ENCODE peak calls at places on chromosomes 5 and 9, in six cellular contexts. One of them, this sample, is unnamed.
A peak's percentile ranks its signal among the peaks of the same experiment; 100 is the strongest.

GRCh38 chr9:18857334-18857733 is 175.7 kb downstream of the SAXO1 start:
- DNase-seq in testis: no peak
- DNase-seq in OCI-LY7: no peak
- DNase-seq in H1: no peak
- DNase-seq in tibial artery: no peak
- DNase-seq in upper lobe of left lung: no peak
- DNase-seq in this sample: no peak

GRCh38 chr5:6377121-6377520 is 1.2 kb downstream of the MED10 start:
- DNase-seq in testis: peak; percentile 6
- DNase-seq in H1: no peak
- DNase-seq in tibial artery: no peak
- DNase-seq in upper lobe of left lung: no peak
- DNase-seq in OCI-LY7: no peak
- DNase-seq in this sample: no peak

GRCh38 chr9:4700932-4701331 is 21.6 kb downstream of the CDC37L1 start:
- DNase-seq in tibial artery: no peak
- DNase-seq in upper lobe of left lung: no peak
- DNase-seq in OCI-LY7: no peak
- DNase-seq in testis: no peak
- DNase-seq in H1: no peak
- DNase-seq in this sample: no peak

GRCh38 chr5:75046366-75047142 is 5.8 kb downstream of the GCNT4 start:
- DNase-seq in tibial artery: no peak
- DNase-seq in upper lobe of left lung: no peak
- DNase-seq in OCI-LY7: no peak
- DNase-seq in H1: no peak
- DNase-seq in testis: no peak
- DNase-seq in this sample: peak; percentile 63

GRCh38 chr5:149937610-149938009 is 7.0 kb downstream of the PDE6A start:
- DNase-seq in OCI-LY7: no peak
- DNase-seq in H1: no peak
- DNase-seq in testis: no peak
- DNase-seq in tibial artery: no peak
- DNase-seq in upper lobe of left lung: no peak
- DNase-seq in this sample: no peak

GRCh38 chr9:70924905-70925547 is 196.4 kb downstream of the TRPM3 start:
- DNase-seq in OCI-LY7: peak; percentile 47
- DNase-seq in H1: no peak
- DNase-seq in testis: peak; percentile 59
- DNase-seq in upper lobe of left lung: peak; percentile 47
- DNase-seq in tibial artery: peak; percentile 54
- DNase-seq in this sample: peak; percentile 93

GRCh38 chr9:22469928-22470544 is 23.4 kb downstream of the DMRTA1 start:
- DNase-seq in testis: peak; percentile 52
- DNase-seq in OCI-LY7: peak; percentile 88
- DNase-seq in H1: no peak
- DNase-seq in tibial artery: no peak
- DNase-seq in upper lobe of left lung: no peak
- DNase-seq in this sample: peak; percentile 29

GRCh38 chr5:172802585-172803176 is 31.4 kb upstream of the ERGIC1 start:
- DNase-seq in upper lobe of left lung: no peak
- DNase-seq in OCI-LY7: no peak
- DNase-seq in H1: no peak
- DNase-seq in testis: no peak
- DNase-seq in tibial artery: no peak
- DNase-seq in this sample: peak; percentile 70

GRCh38 chr5:41869150-41869738 is 981 bp downstream of the OXCT1 start:
- DNase-seq in testis: peak; percentile 35
- DNase-seq in upper lobe of left lung: no peak
- DNase-seq in OCI-LY7: peak; percentile 31
- DNase-seq in tibial artery: peak; percentile 73
- DNase-seq in H1: no peak
- DNase-seq in this sample: peak; percentile 43

GRCh38 chr9:125446581-125447094 is 185.0 kb downstream of the GAPVD1 start:
- DNase-seq in H1: no peak
- DNase-seq in upper lobe of left lung: no peak
- DNase-seq in tibial artery: no peak
- DNase-seq in OCI-LY7: peak; percentile 98
- DNase-seq in testis: no peak
- DNase-seq in this sample: no peak

GRCh38 chr9:128634651-128635262 is 21.9 kb downstream of the DYNC2I2 start:
- DNase-seq in testis: no peak
- DNase-seq in OCI-LY7: no peak
- DNase-seq in tibial artery: no peak
- DNase-seq in upper lobe of left lung: peak; percentile 32
- DNase-seq in H1: no peak
- DNase-seq in this sample: no peak

GRCh38 chr9:134556531-134557068 is 85.0 kb upstream of the COL5A1 start:
- DNase-seq in testis: no peak
- DNase-seq in OCI-LY7: no peak
- DNase-seq in tibial artery: no peak
- DNase-seq in upper lobe of left lung: no peak
- DNase-seq in H1: no peak
- DNase-seq in this sample: peak; percentile 82

GRCh38 chr5:10726179-10726912 is 34.7 kb downstream of the DAP start:
- DNase-seq in testis: no peak
- DNase-seq in tibial artery: no peak
- DNase-seq in H1: no peak
- DNase-seq in upper lobe of left lung: no peak
- DNase-seq in OCI-LY7: no peak
- DNase-seq in this sample: peak; percentile 24

GRCh38 chr5:21663082-21663481 is 1190.1 kb downstream of the CDH12 start:
- DNase-seq in OCI-LY7: no peak
- DNase-seq in testis: no peak
- DNase-seq in tibial artery: no peak
- DNase-seq in H1: peak; percentile 7
- DNase-seq in upper lobe of left lung: no peak
- DNase-seq in this sample: no peak

GRCh38 chr5:72280655-72281069 is 39.4 kb downstream of the MRPS27 start:
- DNase-seq in tibial artery: peak; percentile 24
- DNase-seq in upper lobe of left lung: no peak
- DNase-seq in testis: peak; percentile 40
- DNase-seq in H1: no peak
- DNase-seq in OCI-LY7: no peak
- DNase-seq in this sample: peak; percentile 14

GRCh38 chr9:27209034-27209433 is 87.9 kb downstream of the EQTN start:
- DNase-seq in upper lobe of left lung: no peak
- DNase-seq in OCI-LY7: no peak
- DNase-seq in testis: no peak
- DNase-seq in tibial artery: no peak
- DNase-seq in H1: no peak
- DNase-seq in this sample: no peak

GRCh38 chr9:87443006-87443405 is 54.7 kb upstream of the DAPK1 start:
- DNase-seq in upper lobe of left lung: no peak
- DNase-seq in H1: no peak
- DNase-seq in OCI-LY7: no peak
- DNase-seq in testis: no peak
- DNase-seq in tibial artery: no peak
- DNase-seq in this sample: no peak

GRCh38 chr5:150505041-150505511 is 2.9 kb upstream of the NDST1 start:
- DNase-seq in tibial artery: no peak
- DNase-seq in testis: no peak
- DNase-seq in H1: no peak
- DNase-seq in OCI-LY7: no peak
- DNase-seq in upper lobe of left lung: no peak
- DNase-seq in this sample: no peak

GRCh38 chr5:60541980-60542379 is 158.0 kb downstream of the DEPDC1B start:
- DNase-seq in testis: no peak
- DNase-seq in upper lobe of left lung: peak; percentile 31
- DNase-seq in OCI-LY7: no peak
- DNase-seq in H1: no peak
- DNase-seq in tibial artery: peak; percentile 49
- DNase-seq in this sample: no peak

GRCh38 chr9:79706512-79706911 is 134.7 kb downstream of the TLE4 start:
- DNase-seq in OCI-LY7: no peak
- DNase-seq in tibial artery: no peak
- DNase-seq in H1: no peak
- DNase-seq in upper lobe of left lung: no peak
- DNase-seq in testis: no peak
- DNase-seq in this sample: no peak

GRCh38 chr9:95507456-95508241 is 9.1 kb downstream of the PTCH1 start:
- DNase-seq in tibial artery: peak; percentile 64
- DNase-seq in OCI-LY7: peak; percentile 61
- DNase-seq in testis: peak; percentile 60
- DNase-seq in upper lobe of left lung: peak; percentile 43
- DNase-seq in H1: no peak
- DNase-seq in this sample: peak; percentile 68

GRCh38 chr5:133926960-133927615 is 41.3 kb downstream of the C5orf15 start:
- DNase-seq in tibial artery: no peak
- DNase-seq in H1: no peak
- DNase-seq in testis: no peak
- DNase-seq in OCI-LY7: no peak
- DNase-seq in upper lobe of left lung: no peak
- DNase-seq in this sample: peak; percentile 54

GRCh38 chr9:129547063-129547462 is 73.8 kb downstream of the C9orf50 start:
- DNase-seq in testis: no peak
- DNase-seq in tibial artery: no peak
- DNase-seq in OCI-LY7: no peak
- DNase-seq in upper lobe of left lung: no peak
- DNase-seq in H1: no peak
- DNase-seq in this sample: no peak

GRCh38 chr5:75265731-75266130 is 29.1 kb upstream of the ANKRD31 start:
- DNase-seq in testis: no peak
- DNase-seq in tibial artery: no peak
- DNase-seq in upper lobe of left lung: no peak
- DNase-seq in OCI-LY7: peak; percentile 2
- DNase-seq in H1: no peak
- DNase-seq in this sample: peak; percentile 55

GRCh38 chr5:56102885-56103284 is 108.1 kb upstream of the IL6ST start:
- DNase-seq in upper lobe of left lung: no peak
- DNase-seq in H1: no peak
- DNase-seq in tibial artery: no peak
- DNase-seq in testis: no peak
- DNase-seq in OCI-LY7: no peak
- DNase-seq in this sample: no peak

GRCh38 chr9:113626735-113627495 is 163.4 kb downstream of the RGS3 start:
- DNase-seq in upper lobe of left lung: no peak
- DNase-seq in OCI-LY7: no peak
- DNase-seq in tibial artery: peak; percentile 74
- DNase-seq in H1: no peak
- DNase-seq in testis: peak; percentile 78
- DNase-seq in this sample: no peak

GRCh38 chr9:113624721-113625120 is 161.2 kb downstream of the RGS3 start:
- DNase-seq in OCI-LY7: no peak
- DNase-seq in H1: no peak
- DNase-seq in testis: no peak
- DNase-seq in tibial artery: peak; percentile 18
- DNase-seq in upper lobe of left lung: no peak
- DNase-seq in this sample: no peak

GRCh38 chr9:113622600-113623400 is 159.3 kb downstream of the RGS3 start:
- DNase-seq in H1: peak; percentile 77
- DNase-seq in tibial artery: no peak
- DNase-seq in testis: no peak
- DNase-seq in OCI-LY7: peak; percentile 38
- DNase-seq in upper lobe of left lung: no peak
- DNase-seq in this sample: peak; percentile 55

GRCh38 chr9:113623851-113624485 is 160.4 kb downstream of the RGS3 start:
- DNase-seq in OCI-LY7: no peak
- DNase-seq in upper lobe of left lung: no peak
- DNase-seq in H1: no peak
- DNase-seq in testis: no peak
- DNase-seq in tibial artery: no peak
- DNase-seq in this sample: no peak

DNA sequence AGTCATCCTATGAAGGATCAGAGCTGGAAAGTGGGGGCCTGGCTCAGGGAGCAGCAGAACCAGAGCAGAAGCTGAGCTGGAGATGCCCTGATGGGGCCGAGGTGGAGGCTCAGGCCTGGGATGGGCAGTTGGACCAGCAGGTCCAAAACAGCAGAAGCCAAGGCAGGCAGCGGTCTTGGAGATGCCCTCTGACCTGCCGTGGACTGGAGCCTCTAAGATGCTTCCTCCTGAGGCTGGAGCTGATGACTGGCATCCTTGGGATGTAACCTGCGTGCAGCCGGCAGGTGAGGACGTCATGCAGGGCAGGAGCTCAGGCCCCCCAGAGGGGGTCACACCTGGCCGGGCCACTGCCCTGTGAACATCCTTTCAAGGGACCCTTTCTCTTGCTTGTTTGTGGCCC is 161.9 kb downstream of the RGS3 start:
- DNase-seq in testis: no peak
- DNase-seq in tibial artery: peak; percentile 14
- DNase-seq in OCI-LY7: no peak
- DNase-seq in H1: no peak
- DNase-seq in upper lobe of left lung: no peak
- DNase-seq in this sample: no peak
- H3K4me1 ChIP-seq in testis: peaks cover 17% of the 10 kb centered on the region
- H3K4me1 ChIP-seq in tibial artery: peaks cover 49% of the 10 kb centered on the region
- H3K4me1 ChIP-seq in OCI-LY7: peaks cover 10% of the 10 kb centered on the region
- H3K4me1 ChIP-seq in H1: peaks cover 6% of the 10 kb centered on the region
- H3K4me1 ChIP-seq in upper lobe of left lung: peaks cover 11% of the 10 kb centered on the region
- H3K4me1 ChIP-seq in this sample: peaks cover 38% of the 10 kb centered on the region

GRCh38 chr5:103148213-103148612 is 28.1 kb downstream of the PPIP5K2 start:
- DNase-seq in OCI-LY7: no peak
- DNase-seq in upper lobe of left lung: no peak
- DNase-seq in tibial artery: no peak
- DNase-seq in testis: no peak
- DNase-seq in H1: no peak
- DNase-seq in this sample: no peak
- TF ChIP-seq CTCF in OCI-LY7: no peak
- TF ChIP-seq CTCF in upper lobe of left lung: no peak
- TF ChIP-seq CTCF in tibial artery: no peak
- TF ChIP-seq CTCF in testis: no peak
- TF ChIP-seq CTCF in H1: no peak
- TF ChIP-seq CTCF in this sample: no peak

GRCh38 chr5:88688981-88689661 is 193.9 kb downstream of the MEF2C start:
- DNase-seq in H1: no peak
- DNase-seq in OCI-LY7: no peak
- DNase-seq in tibial artery: no peak
- DNase-seq in testis: no peak
- DNase-seq in upper lobe of left lung: no peak
- DNase-seq in this sample: no peak
- H3K4me1 ChIP-seq in H1: peaks cover 28% of the 10 kb centered on the region
- H3K4me1 ChIP-seq in OCI-LY7: no peaks in the 10 kb centered on the region
- H3K4me1 ChIP-seq in tibial artery: peaks cover 33% of the 10 kb centered on the region
- H3K4me1 ChIP-seq in testis: peaks cover 13% of the 10 kb centered on the region
- H3K4me1 ChIP-seq in upper lobe of left lung: peaks cover 25% of the 10 kb centered on the region
- H3K4me1 ChIP-seq in this sample: no peaks in the 10 kb centered on the region

DNA sequence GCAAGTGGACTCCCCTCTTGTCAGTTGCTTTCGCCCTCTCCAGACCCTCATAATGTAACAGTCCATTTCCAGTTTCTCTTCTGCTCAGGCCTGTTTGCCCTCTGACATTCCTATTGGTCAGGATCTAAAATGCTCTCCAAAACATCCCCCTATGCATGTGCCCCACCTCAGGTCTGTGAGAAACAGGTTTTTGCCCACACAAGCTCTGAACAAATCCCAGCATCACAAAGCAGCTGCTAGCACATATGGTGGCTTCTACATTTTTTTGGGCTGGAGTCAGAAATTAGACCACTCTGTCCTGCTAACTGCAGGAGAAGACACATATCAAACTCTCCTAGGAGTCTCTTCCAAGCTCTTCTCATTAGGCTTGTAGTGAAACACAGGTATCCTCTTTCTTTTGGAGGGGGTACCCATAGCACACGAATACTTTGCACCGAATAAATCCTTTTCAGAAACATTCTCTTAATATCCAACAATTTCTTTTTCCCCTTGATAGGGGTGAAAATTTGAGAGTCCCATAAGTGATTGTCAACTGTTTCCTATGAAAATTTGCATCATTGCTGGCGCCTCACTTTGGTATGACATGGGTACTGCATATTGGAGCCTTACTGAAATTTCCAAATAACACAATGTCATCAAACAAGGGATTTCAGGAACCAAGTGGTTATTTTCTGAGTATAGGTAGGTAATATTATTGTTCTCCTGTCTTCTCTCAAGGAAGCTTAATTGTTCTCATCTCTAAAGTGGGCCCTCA is 19.3 kb upstream of the HSPA9 start:
- DNase-seq in OCI-LY7: no peak
- DNase-seq in testis: no peak
- DNase-seq in tibial artery: no peak
- DNase-seq in upper lobe of left lung: no peak
- DNase-seq in H1: no peak
- DNase-seq in this sample: no peak
- TF ChIP-seq CTCF in OCI-LY7: peak; percentile 78
- TF ChIP-seq CTCF in testis: no peak
- TF ChIP-seq CTCF in tibial artery: no peak
- TF ChIP-seq CTCF in upper lobe of left lung: no peak
- TF ChIP-seq CTCF in H1: no peak
- TF ChIP-seq CTCF in this sample: peak; percentile 52

This sample was measured in cardiac muscle cell.